ENCODE peak calls at places on chromosomes 1 and 21, in ten cellular contexts. X is activated CD4-positive, CD25-positive, alpha-beta regulatory T cell; A is GDM1; D is Calu3; O is Caki2; F is upper lobe of right lung; C is CD4-positive, CD25-positive, alpha-beta regulatory T cell; K is gastrocnemius medialis; Z is NCI-H1092; G is thyroid gland. L is an unnamed sample.
A peak's percentile ranks its signal among the peaks of the same experiment; 100 is the strongest.

GRCh38 chr21:37552496-37553399 is 186.2 kb downstream of the DYRK1A start:
- DNase-seq in X (no peak), A (no peak), D (no peak), O (no peak), F (no peak), C (no peak), K (peak; percentile 57), Z (no peak), G (no peak), L (no peak)

GRCh38 chr1:84693009-84693408 is 2.7 kb upstream of the SSX2IP start:
- DNase-seq in X (no peak), A (no peak), D (no peak), O (no peak), F (no peak), C (peak; percentile 45), K (no peak), Z (no peak), G (no peak), L (no peak)

GRCh38 chr1:162165528-162165927 is 96.0 kb downstream of the NOS1AP start:
- DNase-seq in X (no peak), A (no peak), D (no peak), O (no peak), F (no peak), C (no peak), K (no peak), Z (peak; percentile 13), G (no peak), L (no peak)

GRCh38 chr1:23421752-23422312 is 2.7 kb downstream of the TCEA3 start:
- DNase-seq in X (no peak), A (no peak), D (no peak), O (no peak), F (no peak), C (no peak), K (no peak), Z (no peak), G (no peak), L (no peak)

GRCh38 chr1:103788377-103788776 is 38.7 kb downstream of the AMY1C start:
- DNase-seq in X (no peak), A (no peak), D (peak; percentile 1), O (no peak), F (no peak), C (no peak), K (no peak), Z (no peak), G (no peak), L (no peak)

GRCh38 chr1:119687391-119688079 is 24.2 kb upstream of the PHGDH start:
- DNase-seq in X (no peak), A (no peak), D (no peak), O (no peak), F (no peak), C (no peak), K (no peak), Z (no peak), G (no peak), L (no peak)

GRCh38 chr21:44865561-44866280 is 7.8 kb downstream of the PTTG1IP start:
- DNase-seq in X (no peak), A (peak; percentile 45), D (no peak), O (no peak), F (peak; percentile 67), C (no peak), K (no peak), Z (no peak), G (no peak), L (no peak)

GRCh38 chr1:22563671-22564612 is 653 bp downstream of the EPHA8 start:
- DNase-seq in X (no peak), A (no peak), D (no peak), O (no peak), F (no peak), C (no peak), K (no peak), Z (no peak), G (no peak), L (no peak)

GRCh38 chr1:236744533-236744932 is 50.6 kb upstream of the MTR start:
- DNase-seq in X (no peak), A (no peak), D (no peak), O (no peak), F (no peak), C (no peak), K (no peak), Z (no peak), G (no peak), L (no peak)

GRCh38 chr1:79811173-79811572 is 804.6 kb upstream of the ADGRL4 start:
- DNase-seq in X (no peak), A (no peak), D (no peak), O (peak; percentile 42), F (no peak), C (no peak), K (no peak), Z (no peak), G (no peak), L (no peak)

GRCh38 chr1:78726686-78727085 is 77.1 kb downstream of the IFI44 start:
- DNase-seq in X (no peak), A (no peak), D (no peak), O (no peak), F (no peak), C (no peak), K (no peak), Z (no peak), G (no peak), L (no peak)

GRCh38 chr1:166974647-166975345 is 544 bp downstream of the ILDR2 start:
- DNase-seq in X (no peak), A (no peak), D (no peak), O (no peak), F (no peak), C (peak; percentile 13), K (no peak), Z (no peak), G (peak; percentile 2), L (no peak)

GRCh38 chr1:35431173-35431599 is 126.0 kb downstream of the KIAA0319L start:
- DNase-seq in X (no peak), A (no peak), D (no peak), O (no peak), F (no peak), C (no peak), K (no peak), Z (no peak), G (no peak), L (no peak)

GRCh38 chr21:41713495-41714281 is 53.2 kb downstream of the RIPK4 start:
- DNase-seq in X (no peak), A (no peak), D (no peak), O (no peak), F (peak; percentile 58), C (no peak), K (no peak), Z (no peak), G (peak; percentile 58), L (no peak)

GRCh38 chr21:44880762-44881585 is 7.5 kb upstream of the PTTG1IP start:
- DNase-seq in X (no peak), A (peak; percentile 85), D (no peak), O (peak; percentile 68), F (peak; percentile 53), C (no peak), K (no peak), Z (no peak), G (peak; percentile 47), L (peak; percentile 39)

GRCh38 chr1:18583326-18583941 is 47.2 kb upstream of the PAX7 start:
- DNase-seq in X (no peak), A (no peak), D (no peak), O (no peak), F (no peak), C (no peak), K (peak; percentile 27), Z (no peak), G (no peak), L (no peak)

GRCh38 chr1:2832506-2833453 is 31.3 kb upstream of the TTC34 start:
- DNase-seq in X (no peak), A (no peak), D (no peak), O (no peak), F (no peak), C (no peak), K (no peak), Z (no peak), G (no peak), L (no peak)

GRCh38 chr1:230568008-230568407 is 74.3 kb upstream of the COG2 start:
- DNase-seq in X (no peak), A (no peak), D (peak; percentile 82), O (no peak), F (no peak), C (no peak), K (no peak), Z (no peak), G (no peak), L (no peak)

GRCh38 chr1:10679521-10680220 is 116.8 kb downstream of the CASZ1 start:
- DNase-seq in X (no peak), A (peak; percentile 56), D (peak; percentile 10), O (peak; percentile 34), F (no peak), C (no peak), K (no peak), Z (peak; percentile 37), G (peak; percentile 67), L (no peak)

GRCh38 chr1:8239039-8239305 is 78.9 kb upstream of the SLC45A1 start:
- DNase-seq in X (no peak), A (no peak), D (peak; percentile 39), O (peak; percentile 46), F (peak; percentile 73), C (no peak), K (peak; percentile 43), Z (no peak), G (peak; percentile 66), L (peak; percentile 39)

GRCh38 chr1:118960026-118960561 is 28.0 kb downstream of the TBX15 start:
- DNase-seq in X (no peak), A (no peak), D (peak; percentile 45), O (peak; percentile 56), F (no peak), C (no peak), K (peak; percentile 73), Z (no peak), G (no peak), L (no peak)

GRCh38 chr1:176379626-176380339 is 83.2 kb upstream of the PAPPA2 start:
- DNase-seq in X (no peak), A (no peak), D (no peak), O (peak; percentile 12), F (no peak), C (no peak), K (peak; percentile 23), Z (no peak), G (no peak), L (no peak)

GRCh38 chr21:24716306-24716918 is 890.9 kb downstream of the MRPL39 start:
- DNase-seq in X (no peak), A (no peak), D (no peak), O (peak; percentile 67), F (no peak), C (no peak), K (no peak), Z (no peak), G (peak; percentile 70), L (no peak)

GRCh38 chr1:101150676-101151075 is 86.1 kb upstream of the S1PR1 start:
- DNase-seq in X (no peak), A (no peak), D (no peak), O (no peak), F (no peak), C (no peak), K (no peak), Z (no peak), G (no peak), L (peak; percentile 7)

GRCh38 chr1:68145418-68146126 is 86.8 kb downstream of the WLS start:
- DNase-seq in X (no peak), A (no peak), D (peak; percentile 49), O (no peak), F (no peak), C (no peak), K (no peak), Z (no peak), G (peak; percentile 74), L (no peak)

GRCh38 chr1:164360265-164360664 is 198.7 kb upstream of the PBX1 start:
- DNase-seq in X (no peak), A (no peak), D (no peak), O (no peak), F (no peak), C (no peak), K (no peak), Z (no peak), G (no peak), L (no peak)

GRCh38 chr1:196136396-196136795 is 471.8 kb downstream of the KCNT2 start:
- DNase-seq in X (no peak), A (no peak), D (no peak), O (no peak), F (no peak), C (no peak), K (no peak), Z (no peak), G (no peak), L (no peak)

GRCh38 chr1:101365186-101365585 is 128.4 kb downstream of the S1PR1 start:
- DNase-seq in X (no peak), A (no peak), D (no peak), O (no peak), F (no peak), C (no peak), K (no peak), Z (no peak), G (no peak), L (no peak)